ENCODE peak calls at places on chromosomes 13 and 19, in five cellular contexts. D is colonic mucosa, R is choroid plexus epithelial cell, Z is heart left ventricle, B is WERI-Rb-1. E is an unnamed sample.

GRCh38 chr19:48418317-48419064 is 25.0 kb downstream of the GRIN2D start:
- DNase-seq in R (no peak), B (no peak), Z (no peak), D (no peak), E (no peak)

GRCh38 chr13:24083722-24084421 is 76.6 kb upstream of the SPATA13 start:
- DNase-seq in B (no peak), R (no peak), D (no peak), Z (no peak), E (no peak)

GRCh38 chr19:40750285-40751064 is at the start of gene ACTMAP:
- DNase-seq in D (peak; percentile 100), R (peak; percentile 100), B (peak; percentile 100), Z (peak; percentile 100), E (peak; percentile 100)

GRCh38 chr13:23443878-23444277 is 10.4 kb upstream of the SACS start:
- DNase-seq in R (no peak), B (no peak), Z (no peak), D (no peak), E (no peak)

GRCh38 chr19:39970424-39970673 is 616 bp upstream of the PSMC4 start:
- DNase-seq in R (peak; percentile 45), B (no peak), D (no peak), Z (no peak), E (no peak)

GRCh38 chr13:78239681-78240080 is 321.1 kb upstream of the EDNRB start:
- DNase-seq in B (no peak), R (no peak), Z (no peak), D (no peak), E (no peak)

GRCh38 chr13:40375522-40376171 is 290.8 kb downstream of the FOXO1 start:
- DNase-seq in B (no peak), Z (no peak), R (no peak), D (no peak), E (no peak)

GRCh38 chr13:60158321-60158801 is 5.4 kb downstream of the DIAPH3 start:
- DNase-seq in B (peak; percentile 41), Z (no peak), D (no peak), R (no peak), E (no peak)

GRCh38 chr13:21402586-21403307 is 56.4 kb downstream of the ZDHHC20 start:
- DNase-seq in D (no peak), B (no peak), Z (no peak), R (peak; percentile 66), E (no peak)

GRCh38 chr19:50720181-50720920 is 749 bp upstream of the SHANK1 start:
- DNase-seq in Z (no peak), B (no peak), D (no peak), R (no peak), E (no peak)

GRCh38 chr13:40271931-40272775 is 394.3 kb downstream of the FOXO1 start:
- DNase-seq in R (peak; percentile 94), B (no peak), Z (peak; percentile 58), D (peak; percentile 31), E (no peak)

GRCh38 chr13:54029226-54029625 is 1000.6 kb downstream of the OLFM4 start:
- DNase-seq in B (no peak), D (no peak), Z (no peak), R (peak; percentile 12), E (no peak)

GRCh38 chr19:12800873-12801465 is 631 bp downstream of the PRDX2 start:
- DNase-seq in B (no peak), Z (peak; percentile 30), D (peak; percentile 44), R (no peak), E (no peak)

GRCh38 chr13:113232208-113233003 is 23.0 kb downstream of the CUL4A start:
- DNase-seq in B (no peak), Z (no peak), D (no peak), R (no peak), E (no peak)

GRCh38 chr19:18848860-18849661 is 17.3 kb downstream of the UPF1 start:
- DNase-seq in Z (peak; percentile 82), R (peak; percentile 72), D (peak; percentile 46), B (no peak), E (peak; percentile 64)

GRCh38 chr13:96551540-96551939 is 442.7 kb downstream of the OXGR1 start:
- DNase-seq in R (no peak), B (no peak), D (no peak), Z (no peak), E (no peak)

GRCh38 chr13:72839831-72840426 is 58.0 kb downstream of the PIBF1 start:
- DNase-seq in R (peak; percentile 69), D (peak; percentile 78), Z (no peak), B (peak; percentile 51), E (peak; percentile 67)

GRCh38 chr19:33796164-33797100 is at the start of gene KCTD15:
- DNase-seq in B (peak; percentile 64), Z (no peak), R (peak; percentile 60), D (peak; percentile 67), E (peak; percentile 71)

GRCh38 chr13:52173373-52173772 is 14.0 kb upstream of the NEK3 start:
- DNase-seq in Z (no peak), D (no peak), R (no peak), B (no peak), E (no peak)

GRCh38 chr13:99990045-99990977 is 8.7 kb downstream of the ZIC2 start:
- DNase-seq in B (no peak), Z (no peak), D (no peak), R (peak; percentile 81), E (no peak)

GRCh38 chr13:84641491-84641890 is 759.2 kb upstream of the SLITRK1 start:
- DNase-seq in B (no peak), Z (no peak), D (no peak), R (peak; percentile 38), E (no peak)

GRCh38 chr19:32067686-32068085 is 277.7 kb upstream of the ZNF507 start:
- DNase-seq in D (no peak), B (peak; percentile 13), R (no peak), Z (no peak), E (no peak)

GRCh38 chr19:33616346-33616745 is 5.4 kb upstream of the CHST8 start:
- DNase-seq in Z (no peak), R (no peak), D (no peak), B (no peak), E (no peak)

GRCh38 chr19:33772102-33772857 is 24.4 kb upstream of the KCTD15 start:
- DNase-seq in B (no peak), R (no peak), Z (no peak), D (no peak), E (no peak)

GRCh38 chr13:113904411-113904810 is 40.5 kb upstream of the GAS6 start:
- DNase-seq in Z (no peak), B (peak; percentile 88), D (peak; percentile 44), R (peak; percentile 48), E (peak; percentile 73)

GRCh38 chr19:7927605-7928333 is 1.8 kb upstream of the CTXN1 start:
- DNase-seq in Z (peak; percentile 12), B (no peak), D (no peak), R (no peak), E (no peak)

GRCh38 chr19:35211545-35212230 is 16.9 kb downstream of the FAM187B start:
- DNase-seq in Z (peak; percentile 51), R (no peak), D (peak; percentile 53), B (no peak), E (no peak)

GRCh38 chr13:37014609-37015008 is 14.0 kb downstream of the EXOSC8 start:
- DNase-seq in B (no peak), R (no peak), Z (no peak), D (no peak), E (no peak)

GRCh38 chr13:60944863-60945262 is 470.8 kb downstream of the PCDH20 start:
- DNase-seq in R (no peak), D (no peak), B (no peak), Z (no peak), E (no peak)

GRCh38 chr13:40485611-40486517 is 180.6 kb downstream of the FOXO1 start:
- DNase-seq in B (no peak), Z (no peak), D (no peak), R (no peak), E (no peak)

GRCh38 chr13:44865722-44866484 is 123.4 kb downstream of the NUFIP1 start:
- DNase-seq in B (no peak), R (no peak), Z (no peak), D (no peak), E (no peak)

GRCh38 chr13:26348966-26349365 is 95.0 kb downstream of the CDK8 start:
- DNase-seq in B (no peak), R (no peak), Z (no peak), D (no peak), E (no peak)

GRCh38 chr13:93227280-93227905 is 786 bp downstream of the GPC6 start:
- DNase-seq in R (peak; percentile 65), D (no peak), B (peak; percentile 77), Z (no peak), E (peak; percentile 68)

GRCh38 chr13:99517577-99517976 is 16.3 kb downstream of the TM9SF2 start:
- DNase-seq in D (no peak), Z (no peak), R (no peak), B (no peak), E (no peak)

E was measured in BE2C.